ENCODE peak calls at places on chromosomes 6 and 20, in four cellular contexts. O is astrocyte, W is lower lobe of right lung, A is thoracic aorta. H is an unnamed sample.

GRCh38 chr20:57911512-57912226 is 201.9 kb upstream of the PMEPA1 start:
- DNase-seq in O (no peak), W (no peak), A (no peak), H (no peak)

GRCh38 chr20:62801284-62802010 is 3.2 kb upstream of the OGFR start:
- DNase-seq in O (no peak), W (no peak), A (no peak), H (no peak)

GRCh38 chr6:72950114-72950860 is 275.0 kb downstream of the KHDC1L start:
- DNase-seq in O (peak; percentile 83), W (no peak), A (no peak), H (peak; percentile 65)

GRCh38 chr20:58143531-58143930 is 84.9 kb downstream of the ANKRD60 start:
- DNase-seq in O (no peak), W (no peak), A (no peak), H (no peak)

GRCh38 chr20:53335509-53335908 is 258.1 kb downstream of the ZNF217 start:
- DNase-seq in O (no peak), W (no peak), A (no peak), H (no peak)

GRCh38 chr20:53708129-53708968 is 114.7 kb upstream of the ZNF217 start:
- DNase-seq in O (peak; percentile 91), W (no peak), A (no peak), H (no peak)

GRCh38 chr6:26305097-26305841 is 59.7 kb upstream of the BTN3A2 start:
- DNase-seq in O (peak; percentile 82), W (no peak), A (no peak), H (peak; percentile 70)

GRCh38 chr6:142457638-142458406 is 156.0 kb downstream of the ADGRG6 start:
- DNase-seq in O (no peak), W (no peak), A (no peak), H (no peak)

GRCh38 chr20:36173451-36173933 is 19.0 kb downstream of the EPB41L1 start:
- DNase-seq in O (no peak), W (no peak), A (no peak), H (no peak)

GRCh38 chr6:10302566-10303235 is 112.2 kb downstream of the TFAP2A start:
- DNase-seq in O (no peak), W (no peak), A (no peak), H (no peak)

GRCh38 chr6:7696061-7696460 is 29.8 kb upstream of the BMP6 start:
- DNase-seq in O (no peak), W (no peak), A (no peak), H (no peak)

GRCh38 chr6:15527838-15528617 is 134.8 kb downstream of the DTNBP1 start:
- DNase-seq in O (peak; percentile 16), W (no peak), A (no peak), H (peak; percentile 39)

GRCh38 chr20:53949319-53949839 is 121.0 kb downstream of the BCAS1 start:
- DNase-seq in O (peak; percentile 98), W (peak; percentile 60), A (no peak), H (peak; percentile 88)

GRCh38 chr6:137867685-137868509 is 838 bp downstream of the TNFAIP3 start:
- DNase-seq in O (no peak), W (peak; percentile 53), A (no peak), H (peak; percentile 40)

GRCh38 chr6:128598561-128598960 is 78.2 kb upstream of the PTPRK start:
- DNase-seq in O (no peak), W (no peak), A (no peak), H (peak; percentile 95)

GRCh38 chr6:14207493-14207892 is 89.9 kb downstream of the CD83 start:
- DNase-seq in O (no peak), W (no peak), A (no peak), H (no peak)

GRCh38 chr20:56229821-56230220 is 18.7 kb upstream of the MC3R start:
- DNase-seq in O (no peak), W (no peak), A (no peak), H (no peak)

GRCh38 chr6:127083231-127084015 is 35.0 kb upstream of the RSPO3 start:
- DNase-seq in O (no peak), W (no peak), A (no peak), H (no peak)

GRCh38 chr6:127716425-127716930 is 139.5 kb downstream of the C6orf58 start:
- DNase-seq in O (no peak), W (no peak), A (no peak), H (peak; percentile 64)

GRCh38 chr20:19211661-19212523 is 550 bp upstream of the SLC24A3 start:
- DNase-seq in O (no peak), W (peak; percentile 71), A (no peak), H (no peak)

GRCh38 chr6:169837529-169838250 is 86.3 kb downstream of the ERMARD start:
- DNase-seq in O (no peak), W (no peak), A (no peak), H (no peak)

GRCh38 chr20:57867181-57867803 is 157.5 kb upstream of the PMEPA1 start:
- DNase-seq in O (no peak), W (no peak), A (no peak), H (peak; percentile 66)

GRCh38 chr20:17965042-17965697 is 3.4 kb downstream of the SNX5 start:
- DNase-seq in O (no peak), W (no peak), A (no peak), H (peak; percentile 6)

GRCh38 chr20:36249450-36249849 is 13.2 kb downstream of the AAR2 start:
- DNase-seq in O (no peak), W (no peak), A (no peak), H (no peak)

GRCh38 chr6:40556023-40556422 is 31.1 kb downstream of the LRFN2 start:
- DNase-seq in O (no peak), W (no peak), A (no peak), H (no peak)

GRCh38 chr6:168126566-168127383 is 47.8 kb upstream of the FRMD1 start:
- DNase-seq in O (no peak), W (no peak), A (no peak), H (no peak)

GRCh38 chr6:86715676-86716075 is 221.7 kb upstream of the HTR1E start:
- DNase-seq in O (no peak), W (no peak), A (no peak), H (peak; percentile 42)

GRCh38 chr6:141464490-141464889 is 668.2 kb upstream of the GJE1 start:
- DNase-seq in O (peak; percentile 72), W (no peak), A (no peak), H (no peak)

GRCh38 chr6:19380287-19380686 is 456.9 kb upstream of the ID4 start:
- DNase-seq in O (peak; percentile 40), W (no peak), A (no peak), H (peak; percentile 39)

GRCh38 chr20:49584418-49585382 is 16.8 kb upstream of the PTGIS start:
- DNase-seq in O (no peak), W (no peak), A (no peak), H (no peak)

GRCh38 chr6:122145246-122145645 is 254.2 kb upstream of the HSF2 start:
- DNase-seq in O (no peak), W (no peak), A (no peak), H (no peak)

GRCh38 chr6:3159805-3160781 is 2.7 kb upstream of the TUBB2A start:
- DNase-seq in O (peak; percentile 78), W (peak; percentile 62), A (no peak), H (peak; percentile 68)

GRCh38 chr6:125189494-125189893 is 35.9 kb downstream of the TPD52L1 start:
- DNase-seq in O (no peak), W (no peak), A (no peak), H (no peak)

GRCh38 chr6:125747589-125748533 is 1.6 kb upstream of the HEY2 start:
- DNase-seq in O (no peak), W (peak; percentile 59), A (no peak), H (peak; percentile 29)

GRCh38 chr6:146543940-146544661 is 468 bp downstream of the RAB32 start:
- DNase-seq in O (peak; percentile 52), W (peak; percentile 71), A (peak; percentile 2), H (no peak)

GRCh38 chr6:130882370-130882769 is 55.2 kb downstream of the SMLR1 start:
- DNase-seq in O (no peak), W (no peak), A (no peak), H (no peak)

GRCh38 chr20:22696759-22697158 is 112.4 kb upstream of the FOXA2 start:
- DNase-seq in O (no peak), W (no peak), A (no peak), H (no peak)

GRCh38 chr6:11969092-11969491 is 43.0 kb upstream of the HIVEP1 start:
- DNase-seq in O (peak; percentile 87), W (no peak), A (no peak), H (no peak)
- H3K27ac ChIP-seq in O (peak overlapping the region; percentile 25), W (peak overlapping the region; percentile 1), A (no peak overlapping the region), H (no peak overlapping the region)

GRCh38 chr20:63839620-63840019 is 8.6 kb upstream of the ZBTB46 start:
- DNase-seq in O (no peak), W (no peak), A (no peak), H (no peak)
- H3K4me1 ChIP-seq in O (peaks cover 8% of the 10 kb centered on the region), W (peaks cover 14% of the 10 kb centered on the region), A (peaks cover 9% of the 10 kb centered on the region), H (no peaks in the 10 kb centered on the region)

GRCh38 chr20:59743767-59744485 is 139.6 kb downstream of the PHACTR3 start:
- DNase-seq in O (no peak), W (no peak), A (no peak), H (no peak)
- TF ChIP-seq CTCF in O (no peak), W (no peak), A (no peak), H (peak; percentile 43)

GRCh38 chr6:109336221-109336955 is 45.9 kb downstream of the CD164 start:
- DNase-seq in O (no peak), W (no peak), A (no peak), H (peak; percentile 83)
- H3K27ac ChIP-seq in O (no peak overlapping the region), W (no peak overlapping the region), A (no peak overlapping the region), H (no peak overlapping the region)

GRCh38 chr6:163513570-163514166 is 99.2 kb downstream of the QKI start:
- DNase-seq in O (no peak), W (no peak), A (no peak), H (no peak)

GRCh38 chr6:163520956-163521355 is 106.4 kb downstream of the QKI start:
- DNase-seq in O (peak; percentile 48), W (no peak), A (no peak), H (peak; percentile 72)

GRCh38 chr6:163522033-163522432 is 107.5 kb downstream of the QKI start:
- DNase-seq in O (no peak), W (no peak), A (no peak), H (no peak)

GRCh38 chr6:163513003-163513402 is 98.5 kb downstream of the QKI start:
- DNase-seq in O (no peak), W (no peak), A (no peak), H (no peak)

DNA sequence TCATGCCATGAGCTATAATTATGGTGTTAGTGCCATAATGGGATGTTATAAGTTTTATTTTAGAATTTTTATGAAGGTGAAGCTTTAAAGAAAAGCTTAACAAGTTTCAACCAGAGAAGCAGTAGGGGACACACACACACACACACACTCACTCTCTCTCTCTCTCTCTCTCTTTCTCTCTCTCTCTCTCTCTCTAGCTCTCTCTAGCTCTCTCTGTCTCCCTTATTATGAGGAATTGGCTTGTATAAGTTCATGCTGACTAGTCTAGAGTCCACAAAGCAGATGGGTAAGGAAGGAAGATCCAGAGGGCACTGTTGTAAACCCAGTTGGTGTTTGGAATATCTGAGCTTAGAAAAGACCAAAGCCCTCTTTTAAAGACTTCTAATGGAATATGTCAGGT is 102.4 kb downstream of the QKI start:
- DNase-seq in O (no peak), W (no peak), A (no peak), H (no peak)
- H3K4me1 ChIP-seq in O (no peaks in the 10 kb centered on the region), W (peaks cover 31% of the 10 kb centered on the region), A (peaks cover 11% of the 10 kb centered on the region), H (peaks cover 3% of the 10 kb centered on the region)